ENCODE peak calls at places on chromosomes 7 and 10, in seven cellular contexts. O is psoas muscle; R is A549; D is ELR; C is SW480; Z is mucosa of descending colon; J is activated naive CD4-positive, alpha-beta T cell treated with anti-CD3 and anti-CD28 coated beads for 36 hours. F is an unnamed sample.

GRCh38 chr10:5545778-5546710 is 21.3 kb downstream of the CALML3 start:
- DNase-seq in Z (peak), J (peak), O (peak), C (peak), D (peak), R (peak), F (no peak)

GRCh38 chr7:128032605-128033235 is 1.5 kb upstream of the LRRC4 start:
- DNase-seq in C (no peak), R (no peak), J (no peak), D (no peak), Z (no peak), O (peak), F (peak)

GRCh38 chr7:157574120-157574519 is 237.3 kb downstream of the DNAJB6 start:
- DNase-seq in D (no peak), O (no peak), Z (no peak), C (no peak), R (no peak), J (no peak), F (no peak)

GRCh38 chr7:4215176-4215720 is 466.8 kb upstream of the FOXK1 start:
- DNase-seq in D (no peak), J (no peak), R (no peak), O (no peak), C (no peak), Z (no peak), F (peak)

GRCh38 chr7:7563813-7564212 is 2.9 kb upstream of the MIOS start:
- DNase-seq in R (no peak), D (no peak), O (no peak), C (no peak), J (no peak), Z (no peak), F (no peak)

GRCh38 chr10:132544744-132545658 is 7.4 kb downstream of the INPP5A start:
- DNase-seq in J (peak), D (no peak), C (no peak), Z (peak), R (no peak), O (peak), F (peak)

GRCh38 chr10:44046605-44047004 is 338.3 kb downstream of the CXCL12 start:
- DNase-seq in J (no peak), Z (no peak), R (no peak), O (no peak), C (no peak), D (peak), F (no peak)

GRCh38 chr10:108789911-108790310 is 1133.4 kb downstream of the XPNPEP1 start:
- DNase-seq in O (no peak), J (no peak), Z (no peak), D (peak), R (no peak), C (no peak), F (no peak)

GRCh38 chr7:38311329-38311937 is 38.0 kb upstream of the TARP start:
- DNase-seq in R (peak), J (no peak), Z (peak), O (peak), C (no peak), D (peak), F (no peak)

GRCh38 chr7:133365892-133366291 is 113.0 kb downstream of the EXOC4 start:
- DNase-seq in D (no peak), Z (no peak), J (no peak), C (no peak), R (no peak), O (no peak), F (no peak)

GRCh38 chr7:17530741-17531417 is 232.4 kb downstream of the AHR start:
- DNase-seq in R (no peak), D (peak), Z (no peak), O (no peak), C (peak), J (no peak), F (no peak)

GRCh38 chr10:110977662-110978061 is 58.3 kb downstream of the SHOC2 start:
- DNase-seq in D (no peak), J (no peak), Z (no peak), C (no peak), R (no peak), O (no peak), F (no peak)

GRCh38 chr10:124587811-124588211 is 126.2 kb downstream of the LHPP start:
- DNase-seq in C (no peak), O (peak), D (no peak), J (no peak), R (no peak), Z (peak), F (peak)

GRCh38 chr10:111275091-111275490 is 198.3 kb downstream of the ADRA2A start:
- DNase-seq in J (no peak), D (no peak), O (no peak), Z (no peak), C (no peak), R (no peak), F (no peak)

GRCh38 chr10:34815174-34816066 is at the start of gene PARD3:
- DNase-seq in Z (peak), D (peak), C (peak), R (peak), J (peak), O (peak), F (peak)

GRCh38 chr7:139646566-139646965 is 123.1 kb downstream of the CLEC2L start:
- DNase-seq in O (no peak), Z (no peak), D (no peak), C (no peak), R (no peak), J (no peak), F (no peak)

GRCh38 chr7:30770936-30771858 is at the start of gene MINDY4:
- DNase-seq in O (peak), C (peak), Z (peak), J (peak), R (peak), D (peak), F (peak)

GRCh38 chr7:159066816-159067601 is 77.7 kb downstream of the VIPR2 start:
- DNase-seq in C (no peak), Z (no peak), D (no peak), O (no peak), R (no peak), J (no peak), F (no peak)

GRCh38 chr10:36534471-36535002 is 590.9 kb upstream of the ANKRD30A start:
- DNase-seq in J (no peak), O (no peak), R (peak), Z (no peak), D (peak), C (peak), F (no peak)

GRCh38 chr7:92375013-92375412 is 72.3 kb upstream of the GATAD1 start:
- DNase-seq in D (no peak), J (no peak), O (no peak), Z (no peak), R (no peak), C (no peak), F (no peak)

GRCh38 chr7:12130664-12131063 is 80.4 kb upstream of the TMEM106B start:
- DNase-seq in C (no peak), Z (no peak), R (no peak), J (no peak), O (no peak), D (peak), F (no peak)

GRCh38 chr7:116525913-116526857 is 1.3 kb downstream of the CAV1 start:
- DNase-seq in D (peak), O (peak), J (peak), Z (peak), C (peak), R (peak), F (peak)

GRCh38 chr7:21293771-21294170 is 134.1 kb upstream of the SP4 start:
- DNase-seq in R (no peak), Z (no peak), J (no peak), D (peak), C (no peak), O (no peak), F (no peak)

GRCh38 chr7:98774893-98775292 is 94.9 kb downstream of the TMEM130 start:
- DNase-seq in O (no peak), R (no peak), D (no peak), C (no peak), Z (no peak), J (no peak), F (no peak)

GRCh38 chr10:121831777-121832176 is 96.1 kb downstream of the ATE1 start:
- DNase-seq in R (no peak), O (no peak), C (no peak), D (no peak), Z (no peak), J (no peak), F (no peak)

GRCh38 chr7:104272767-104273384 is 55.5 kb upstream of the LHFPL3 start:
- DNase-seq in D (peak), J (peak), Z (no peak), C (peak), O (no peak), R (no peak), F (no peak)

GRCh38 chr10:72162978-72163377 is 52.8 kb upstream of the ANAPC16 start:
- DNase-seq in R (no peak), Z (no peak), C (no peak), D (peak), J (peak), O (no peak), F (no peak)

GRCh38 chr10:83713423-83713822 is 425.9 kb upstream of the GHITM start:
- DNase-seq in R (no peak), J (no peak), C (no peak), O (no peak), Z (no peak), D (no peak), F (no peak)

GRCh38 chr7:17679427-17679826 is 260.9 kb downstream of the SNX13 start:
- DNase-seq in D (peak), O (peak), C (no peak), R (no peak), J (no peak), Z (no peak), F (peak)

F was measured in Right ventricle myocardium inferior.